ENCODE peak calls at places on chromosomes 5 and 9, in eight cellular contexts. One of them, this sample, is unnamed.

GRCh38 chr9:12658531-12659209 is 34.5 kb upstream of the TYRP1 start:
- DNase-seq in CD8-positive, alpha-beta T cell: no peak
- DNase-seq in AG04450: no peak
- DNase-seq in left ventricle myocardium inferior: no peak
- DNase-seq in A673: no peak
- DNase-seq in PC-9: no peak
- DNase-seq in right lobe of liver: no peak
- DNase-seq in cardiac muscle cell: no peak
- DNase-seq in this sample: no peak

GRCh38 chr5:91950328-91950727 is 567.2 kb upstream of the ARRDC3 start:
- DNase-seq in CD8-positive, alpha-beta T cell: no peak
- DNase-seq in AG04450: no peak
- DNase-seq in left ventricle myocardium inferior: no peak
- DNase-seq in A673: no peak
- DNase-seq in PC-9: no peak
- DNase-seq in right lobe of liver: no peak
- DNase-seq in cardiac muscle cell: no peak
- DNase-seq in this sample: no peak

GRCh38 chr9:111833941-111834340 is 39.2 kb upstream of the SHOC1 start:
- DNase-seq in CD8-positive, alpha-beta T cell: no peak
- DNase-seq in AG04450: no peak
- DNase-seq in left ventricle myocardium inferior: no peak
- DNase-seq in A673: no peak
- DNase-seq in PC-9: peak; percentile 62
- DNase-seq in right lobe of liver: no peak
- DNase-seq in cardiac muscle cell: no peak
- DNase-seq in this sample: no peak

GRCh38 chr5:53027913-53028312 is 38.8 kb downstream of the ITGA2 start:
- DNase-seq in CD8-positive, alpha-beta T cell: no peak
- DNase-seq in AG04450: no peak
- DNase-seq in left ventricle myocardium inferior: peak; percentile 36
- DNase-seq in A673: peak; percentile 55
- DNase-seq in PC-9: no peak
- DNase-seq in right lobe of liver: no peak
- DNase-seq in cardiac muscle cell: no peak
- DNase-seq in this sample: peak; percentile 25

GRCh38 chr9:89955144-89955543 is 350.3 kb downstream of the GADD45G start:
- DNase-seq in CD8-positive, alpha-beta T cell: no peak
- DNase-seq in AG04450: no peak
- DNase-seq in left ventricle myocardium inferior: no peak
- DNase-seq in A673: no peak
- DNase-seq in PC-9: no peak
- DNase-seq in right lobe of liver: no peak
- DNase-seq in cardiac muscle cell: no peak
- DNase-seq in this sample: no peak

GRCh38 chr5:16812911-16813310 is 123.2 kb downstream of the MYO10 start:
- DNase-seq in CD8-positive, alpha-beta T cell: no peak
- DNase-seq in AG04450: no peak
- DNase-seq in left ventricle myocardium inferior: no peak
- DNase-seq in A673: no peak
- DNase-seq in PC-9: peak; percentile 79
- DNase-seq in right lobe of liver: no peak
- DNase-seq in cardiac muscle cell: no peak
- DNase-seq in this sample: peak; percentile 44

GRCh38 chr9:101029300-101030021 is 934 bp downstream of the PLPPR1 start:
- DNase-seq in CD8-positive, alpha-beta T cell: no peak
- DNase-seq in AG04450: no peak
- DNase-seq in left ventricle myocardium inferior: no peak
- DNase-seq in A673: no peak
- DNase-seq in PC-9: no peak
- DNase-seq in right lobe of liver: no peak
- DNase-seq in cardiac muscle cell: peak; percentile 26
- DNase-seq in this sample: no peak

GRCh38 chr9:110128664-110129329 is 79.2 kb downstream of the C9orf152 start:
- DNase-seq in CD8-positive, alpha-beta T cell: no peak
- DNase-seq in AG04450: no peak
- DNase-seq in left ventricle myocardium inferior: no peak
- DNase-seq in A673: no peak
- DNase-seq in PC-9: no peak
- DNase-seq in right lobe of liver: no peak
- DNase-seq in cardiac muscle cell: no peak
- DNase-seq in this sample: no peak

GRCh38 chr5:139458580-139459407 is 3.7 kb downstream of the ECSCR start:
- DNase-seq in CD8-positive, alpha-beta T cell: peak; percentile 68
- DNase-seq in AG04450: no peak
- DNase-seq in left ventricle myocardium inferior: no peak
- DNase-seq in A673: no peak
- DNase-seq in PC-9: no peak
- DNase-seq in right lobe of liver: no peak
- DNase-seq in cardiac muscle cell: no peak
- DNase-seq in this sample: peak; percentile 20

GRCh38 chr5:87069974-87070608 is 197.6 kb upstream of the RASA1 start:
- DNase-seq in CD8-positive, alpha-beta T cell: no peak
- DNase-seq in AG04450: peak; percentile 36
- DNase-seq in left ventricle myocardium inferior: no peak
- DNase-seq in A673: peak; percentile 65
- DNase-seq in PC-9: peak; percentile 45
- DNase-seq in right lobe of liver: no peak
- DNase-seq in cardiac muscle cell: peak; percentile 14
- DNase-seq in this sample: peak; percentile 68

GRCh38 chr9:93686127-93686879 is 109.9 kb downstream of the PHF2 start:
- DNase-seq in CD8-positive, alpha-beta T cell: no peak
- DNase-seq in AG04450: no peak
- DNase-seq in left ventricle myocardium inferior: no peak
- DNase-seq in A673: no peak
- DNase-seq in PC-9: no peak
- DNase-seq in right lobe of liver: no peak
- DNase-seq in cardiac muscle cell: no peak
- DNase-seq in this sample: no peak

GRCh38 chr5:147446528-147446927 is 63.3 kb downstream of the DPYSL3 start:
- DNase-seq in CD8-positive, alpha-beta T cell: no peak
- DNase-seq in AG04450: no peak
- DNase-seq in left ventricle myocardium inferior: peak; percentile 36
- DNase-seq in A673: no peak
- DNase-seq in PC-9: no peak
- DNase-seq in right lobe of liver: no peak
- DNase-seq in cardiac muscle cell: no peak
- DNase-seq in this sample: no peak

GRCh38 chr9:76456202-76456926 is 2.6 kb upstream of the GCNT1 start:
- DNase-seq in CD8-positive, alpha-beta T cell: peak; percentile 21
- DNase-seq in AG04450: peak; percentile 55
- DNase-seq in left ventricle myocardium inferior: no peak
- DNase-seq in A673: no peak
- DNase-seq in PC-9: peak; percentile 82
- DNase-seq in right lobe of liver: no peak
- DNase-seq in cardiac muscle cell: peak; percentile 14
- DNase-seq in this sample: no peak

GRCh38 chr5:88979717-88980116 is 96.7 kb upstream of the MEF2C start:
- DNase-seq in CD8-positive, alpha-beta T cell: no peak
- DNase-seq in AG04450: no peak
- DNase-seq in left ventricle myocardium inferior: no peak
- DNase-seq in A673: peak; percentile 75
- DNase-seq in PC-9: no peak
- DNase-seq in right lobe of liver: no peak
- DNase-seq in cardiac muscle cell: no peak
- DNase-seq in this sample: no peak

GRCh38 chr9:21965401-21965951 is 28.7 kb downstream of the CDKN2A start:
- DNase-seq in CD8-positive, alpha-beta T cell: no peak
- DNase-seq in AG04450: peak; percentile 37
- DNase-seq in left ventricle myocardium inferior: no peak
- DNase-seq in A673: no peak
- DNase-seq in PC-9: no peak
- DNase-seq in right lobe of liver: peak; percentile 66
- DNase-seq in cardiac muscle cell: peak; percentile 79
- DNase-seq in this sample: no peak

GRCh38 chr9:27528886-27529315 is 713 bp downstream of the MOB3B start:
- DNase-seq in CD8-positive, alpha-beta T cell: peak; percentile 2
- DNase-seq in AG04450: no peak
- DNase-seq in left ventricle myocardium inferior: peak; percentile 25
- DNase-seq in A673: no peak
- DNase-seq in PC-9: no peak
- DNase-seq in right lobe of liver: peak; percentile 55
- DNase-seq in cardiac muscle cell: peak; percentile 56
- DNase-seq in this sample: peak; percentile 68

GRCh38 chr9:70587143-70587710 is 172.8 kb upstream of the KLF9 start:
- DNase-seq in CD8-positive, alpha-beta T cell: no peak
- DNase-seq in AG04450: no peak
- DNase-seq in left ventricle myocardium inferior: no peak
- DNase-seq in A673: no peak
- DNase-seq in PC-9: no peak
- DNase-seq in right lobe of liver: no peak
- DNase-seq in cardiac muscle cell: no peak
- DNase-seq in this sample: peak; percentile 8

GRCh38 chr5:66757219-66757833 is 161.1 kb downstream of the MAST4 start:
- DNase-seq in CD8-positive, alpha-beta T cell: no peak
- DNase-seq in AG04450: peak; percentile 6
- DNase-seq in left ventricle myocardium inferior: no peak
- DNase-seq in A673: peak; percentile 59
- DNase-seq in PC-9: no peak
- DNase-seq in right lobe of liver: no peak
- DNase-seq in cardiac muscle cell: peak; percentile 64
- DNase-seq in this sample: peak; percentile 56

GRCh38 chr5:38600334-38601045 is 44.0 kb upstream of the LIFR start:
- DNase-seq in CD8-positive, alpha-beta T cell: no peak
- DNase-seq in AG04450: no peak
- DNase-seq in left ventricle myocardium inferior: no peak
- DNase-seq in A673: peak; percentile 11
- DNase-seq in PC-9: no peak
- DNase-seq in right lobe of liver: no peak
- DNase-seq in cardiac muscle cell: no peak
- DNase-seq in this sample: no peak

GRCh38 chr5:11062379-11062778 is 301.3 kb upstream of the DAP start:
- DNase-seq in CD8-positive, alpha-beta T cell: no peak
- DNase-seq in AG04450: no peak
- DNase-seq in left ventricle myocardium inferior: no peak
- DNase-seq in A673: peak; percentile 22
- DNase-seq in PC-9: no peak
- DNase-seq in right lobe of liver: no peak
- DNase-seq in cardiac muscle cell: no peak
- DNase-seq in this sample: no peak

DNA sequence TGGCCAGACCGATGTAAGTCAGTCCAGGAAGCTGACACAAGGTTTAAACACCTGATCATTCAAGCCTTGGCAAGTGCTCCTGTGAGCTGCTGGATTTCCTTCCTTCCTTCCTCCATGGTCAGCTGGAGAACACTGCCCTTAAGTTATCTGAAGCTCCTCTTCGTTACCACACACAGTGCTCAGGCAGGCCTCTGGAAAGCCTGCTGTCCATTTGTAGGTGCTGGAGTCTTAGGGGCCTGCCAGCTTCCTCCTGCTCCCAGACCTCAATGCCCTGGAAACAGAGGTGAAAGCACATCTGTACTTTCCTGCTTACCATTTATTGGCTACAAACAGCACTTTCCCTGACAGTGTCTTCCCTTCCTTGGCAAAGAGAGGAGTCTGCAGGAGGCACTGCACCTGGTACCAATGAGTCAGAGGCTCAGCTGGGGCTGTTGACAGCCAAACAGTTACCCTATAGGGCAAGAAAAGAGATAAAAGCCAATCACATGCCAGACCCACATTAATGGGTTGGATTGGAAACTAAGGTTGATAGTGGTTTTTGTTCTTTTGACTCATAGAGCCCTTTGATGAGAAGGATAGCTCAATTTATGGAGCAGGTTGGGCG is 72.6 kb upstream of the PUM3 start:
- DNase-seq in CD8-positive, alpha-beta T cell: no peak
- DNase-seq in AG04450: no peak
- DNase-seq in left ventricle myocardium inferior: no peak
- DNase-seq in A673: no peak
- DNase-seq in PC-9: no peak
- DNase-seq in right lobe of liver: no peak
- DNase-seq in cardiac muscle cell: peak; percentile 12
- DNase-seq in this sample: no peak
- H3K27me3 ChIP-seq in CD8-positive, alpha-beta T cell: no peaks in the 10 kb centered on the region
- H3K27me3 ChIP-seq in AG04450: no peaks in the 10 kb centered on the region
- H3K27me3 ChIP-seq in left ventricle myocardium inferior: no peaks in the 10 kb centered on the region
- H3K27me3 ChIP-seq in A673: peaks cover 15% of the 10 kb centered on the region
- H3K27me3 ChIP-seq in PC-9: peaks cover 4% of the 10 kb centered on the region
- H3K27me3 ChIP-seq in right lobe of liver: no peaks in the 10 kb centered on the region
- H3K27me3 ChIP-seq in cardiac muscle cell: peaks cover 4% of the 10 kb centered on the region
- H3K27me3 ChIP-seq in this sample: no peaks in the 10 kb centered on the region

DNA sequence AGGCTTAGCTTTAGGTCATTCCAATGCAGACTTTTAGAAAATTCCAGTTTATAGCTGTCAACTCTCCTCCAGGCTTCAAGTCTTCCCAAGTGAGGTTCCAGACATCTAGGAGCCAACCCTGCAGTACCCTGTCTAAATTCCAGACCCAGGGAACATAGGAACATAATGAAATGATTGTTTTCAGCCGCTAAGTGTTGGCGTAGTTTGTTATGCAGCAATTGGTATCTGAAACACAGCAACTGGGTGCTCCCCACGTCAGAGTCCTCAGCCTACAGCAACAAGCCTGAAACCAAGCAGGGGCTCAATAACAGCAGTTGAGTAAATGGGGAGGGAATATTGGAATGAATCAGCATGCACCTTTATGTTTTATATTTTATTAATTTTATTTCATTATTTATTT is 66.8 kb downstream of the BOD1 start:
- DNase-seq in CD8-positive, alpha-beta T cell: no peak
- DNase-seq in AG04450: no peak
- DNase-seq in left ventricle myocardium inferior: no peak
- DNase-seq in A673: no peak
- DNase-seq in PC-9: no peak
- DNase-seq in right lobe of liver: no peak
- DNase-seq in cardiac muscle cell: no peak
- DNase-seq in this sample: no peak
- H3K27ac ChIP-seq in CD8-positive, alpha-beta T cell: no peak overlapping the region
- H3K27ac ChIP-seq in AG04450: no peak overlapping the region
- H3K27ac ChIP-seq in left ventricle myocardium inferior: no peak overlapping the region
- H3K27ac ChIP-seq in A673: no peak overlapping the region
- H3K27ac ChIP-seq in PC-9: no peak overlapping the region
- H3K27ac ChIP-seq in right lobe of liver: no peak overlapping the region
- H3K27ac ChIP-seq in cardiac muscle cell: no peak overlapping the region
- H3K27ac ChIP-seq in this sample: no peak overlapping the region

DNA sequence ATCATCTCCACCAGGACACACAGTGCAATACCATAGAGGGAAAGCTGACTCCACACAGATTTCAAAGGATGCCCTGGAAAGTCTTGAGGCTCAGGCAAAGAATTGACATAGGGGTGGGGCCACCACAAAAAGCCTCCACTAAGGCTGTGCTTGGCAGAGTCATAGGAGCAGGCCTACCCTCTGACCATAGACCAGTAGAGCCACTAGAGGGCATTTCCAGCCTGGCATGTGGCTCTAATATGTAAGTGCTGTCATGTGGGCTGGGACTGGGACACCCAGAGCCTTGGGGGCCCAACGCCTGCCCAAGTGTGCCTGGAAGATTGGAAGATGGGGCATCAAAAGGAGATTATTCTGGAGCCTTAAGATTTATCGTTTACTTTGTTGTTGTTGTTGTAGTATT is 726.0 kb downstream of the DNAH5 start:
- DNase-seq in CD8-positive, alpha-beta T cell: no peak
- DNase-seq in AG04450: no peak
- DNase-seq in left ventricle myocardium inferior: no peak
- DNase-seq in A673: no peak
- DNase-seq in PC-9: no peak
- DNase-seq in right lobe of liver: no peak
- DNase-seq in cardiac muscle cell: no peak
- DNase-seq in this sample: no peak
- H3K27me3 ChIP-seq in CD8-positive, alpha-beta T cell: no peaks in the 10 kb centered on the region
- H3K27me3 ChIP-seq in AG04450: no peaks in the 10 kb centered on the region
- H3K27me3 ChIP-seq in left ventricle myocardium inferior: no peaks in the 10 kb centered on the region
- H3K27me3 ChIP-seq in A673: no peaks in the 10 kb centered on the region
- H3K27me3 ChIP-seq in PC-9: no peaks in the 10 kb centered on the region
- H3K27me3 ChIP-seq in right lobe of liver: no peaks in the 10 kb centered on the region
- H3K27me3 ChIP-seq in cardiac muscle cell: no peaks in the 10 kb centered on the region
- H3K27me3 ChIP-seq in this sample: no peaks in the 10 kb centered on the region

GRCh38 chr5:177448244-177448950 is 1.8 kb downstream of the PRR7 start:
- DNase-seq in CD8-positive, alpha-beta T cell: no peak
- DNase-seq in AG04450: no peak
- DNase-seq in left ventricle myocardium inferior: no peak
- DNase-seq in A673: no peak
- DNase-seq in PC-9: no peak
- DNase-seq in right lobe of liver: no peak
- DNase-seq in cardiac muscle cell: no peak
- DNase-seq in this sample: no peak
- H3K27ac ChIP-seq in CD8-positive, alpha-beta T cell: no peak overlapping the region
- H3K27ac ChIP-seq in AG04450: no peak overlapping the region
- H3K27ac ChIP-seq in left ventricle myocardium inferior: no peak overlapping the region
- H3K27ac ChIP-seq in A673: no peak overlapping the region
- H3K27ac ChIP-seq in PC-9: peak overlapping the region; percentile 52
- H3K27ac ChIP-seq in right lobe of liver: no peak overlapping the region
- H3K27ac ChIP-seq in cardiac muscle cell: no peak overlapping the region
- H3K27ac ChIP-seq in this sample: no peak overlapping the region